ENCODE peak calls at places on chromosome 1, in four cellular contexts. V is GM13977, D is glutamatergic neuron, J is BJ. Y is an unnamed sample.
A peak's percentile ranks its signal among the peaks of the same experiment; 100 is the strongest.

GRCh38 chr1:29732438-29732837 is 496.1 kb downstream of the PTPRU start:
- DNase-seq in V (no peak), D (no peak), J (no peak), Y (no peak)

GRCh38 chr1:3690282-3691065 is 38.2 kb downstream of the TP73 start:
- DNase-seq in V (no peak), D (no peak), J (no peak), Y (no peak)

GRCh38 chr1:228885845-228886244 is 150.6 kb downstream of the RHOU start:
- DNase-seq in V (no peak), D (no peak), J (no peak), Y (no peak)

GRCh38 chr1:204733289-204733688 is 47.8 kb upstream of the LRRN2 start:
- DNase-seq in V (no peak), D (no peak), J (no peak), Y (no peak)

GRCh38 chr1:235205687-235206086 is 44.6 kb upstream of the RBM34 start:
- DNase-seq in V (no peak), D (no peak), J (no peak), Y (no peak)

GRCh38 chr1:178267646-178268094 is 173.8 kb downstream of the RASAL2 start:
- DNase-seq in V (no peak), D (no peak), J (no peak), Y (no peak)

GRCh38 chr1:225201447-225201846 is 226.4 kb downstream of the LBR start:
- DNase-seq in V (no peak), D (no peak), J (no peak), Y (no peak)

GRCh38 chr1:19739628-19740027 is 60.1 kb downstream of the TMCO4 start:
- DNase-seq in V (no peak), D (no peak), J (no peak), Y (no peak)

GRCh38 chr1:245571872-245572294 is 417.1 kb downstream of the KIF26B start:
- DNase-seq in V (no peak), D (peak; percentile 42), J (no peak), Y (no peak)

GRCh38 chr1:110255388-110255787 is 45.3 kb downstream of the KCNC4 start:
- DNase-seq in V (no peak), D (no peak), J (no peak), Y (no peak)

GRCh38 chr1:159854101-159854692 is 8.3 kb downstream of the VSIG8 start:
- DNase-seq in V (no peak), D (peak; percentile 45), J (no peak), Y (no peak)

GRCh38 chr1:51488372-51489050 is 30.6 kb downstream of the EPS15 start:
- DNase-seq in V (no peak), D (no peak), J (no peak), Y (no peak)

GRCh38 chr1:48979940-48980339 is 203.2 kb upstream of the BEND5 start:
- DNase-seq in V (no peak), D (no peak), J (no peak), Y (no peak)

GRCh38 chr1:200184196-200184595 is 156.7 kb downstream of the NR5A2 start:
- DNase-seq in V (no peak), D (no peak), J (no peak), Y (no peak)

GRCh38 chr1:10339815-10340214 is 59.0 kb upstream of the PGD start:
- DNase-seq in V (no peak), D (peak; percentile 76), J (no peak), Y (no peak)

GRCh38 chr1:245751671-245752070 is 596.9 kb downstream of the KIF26B start:
- DNase-seq in V (no peak), D (peak; percentile 31), J (no peak), Y (no peak)

GRCh38 chr1:8398677-8399076 is 80.8 kb downstream of the SLC45A1 start:
- DNase-seq in V (no peak), D (no peak), J (no peak), Y (no peak)
- TF ChIP-seq CTCF in V (no peak), D (peak; percentile 33), J (no peak), Y (no peak)

GRCh38 chr1:99648107-99648506 is 2.2 kb downstream of the PALMD start:
- DNase-seq in V (no peak), D (no peak), J (no peak), Y (no peak)
- TF ChIP-seq CTCF in V (no peak), D (peak; percentile 9), J (no peak), Y (no peak)

DNA sequence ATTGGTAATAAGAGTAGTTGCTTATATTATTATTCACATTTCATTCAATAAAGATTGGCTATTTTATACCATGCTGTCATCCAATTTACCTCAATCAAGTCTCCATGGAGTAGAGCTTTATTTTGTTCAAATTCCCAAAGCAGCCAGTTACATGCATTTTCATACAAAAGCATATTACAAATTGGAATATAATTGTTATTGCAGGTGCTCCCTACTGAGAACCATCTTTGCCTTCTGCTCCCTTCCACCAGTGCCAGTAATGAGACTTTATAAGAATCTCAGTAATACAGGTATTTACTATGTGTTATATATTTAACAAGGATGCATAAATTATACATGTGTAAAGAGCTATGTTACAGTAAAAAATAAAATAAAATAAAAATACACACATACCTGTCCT is 54.2 kb downstream of the FOXJ3 start:
- DNase-seq in V (no peak), D (no peak), J (no peak), Y (no peak)
- TF ChIP-seq CTCF in V (no peak), D (no peak), J (no peak), Y (no peak)

GRCh38 chr1:209506101-209506500 is 77.4 kb upstream of the CAMK1G start:
- DNase-seq in V (no peak), D (no peak), J (no peak), Y (no peak)

GRCh38 chr1:209510063-209510462 is 73.5 kb upstream of the CAMK1G start:
- DNase-seq in V (no peak), D (no peak), J (no peak), Y (no peak)

GRCh38 chr1:209505044-209505443 is 78.5 kb upstream of the CAMK1G start:
- DNase-seq in V (no peak), D (no peak), J (no peak), Y (no peak)

GRCh38 chr1:209500993-209501392 is 82.5 kb upstream of the CAMK1G start:
- DNase-seq in V (no peak), D (no peak), J (no peak), Y (no peak)

DNA sequence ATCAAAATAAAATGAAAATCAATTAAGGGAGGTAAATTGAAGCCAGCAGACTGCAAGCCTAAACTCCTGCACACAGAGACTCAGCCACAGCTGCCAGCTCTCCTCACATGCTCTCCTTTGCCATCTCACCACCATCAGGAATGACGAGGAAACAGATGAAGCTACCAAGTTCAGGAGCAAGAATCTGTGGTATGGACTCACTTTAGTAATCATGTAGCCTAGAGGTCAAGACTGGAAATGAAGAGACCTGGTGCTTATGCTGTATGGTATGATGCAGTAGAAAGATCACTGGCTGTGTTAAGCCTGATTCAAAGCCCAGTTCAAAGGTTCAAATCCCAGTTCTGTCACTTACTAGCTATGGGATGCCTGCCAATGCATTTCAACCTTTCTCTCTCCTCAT is 78.9 kb upstream of the CAMK1G start:
- DNase-seq in V (no peak), D (no peak), J (no peak), Y (no peak)
- TF ChIP-seq CTCF in V (no peak), D (no peak), J (no peak), Y (no peak)

Y was measured in GM20000.